ENCODE peak calls at places on chromosomes 12 and 14, in four cellular contexts. One of them, this sample, is unnamed.

GRCh38 chr14:101046071-101046470 is 142.5 kb upstream of the RTL1 start:
- DNase-seq in MCF 10A: no peak
- DNase-seq in HFFc6: no peak
- DNase-seq in nephron progenitor cell: no peak
- DNase-seq in this sample: no peak

GRCh38 chr14:45114327-45114726 is 20.0 kb downstream of the FKBP3 start:
- DNase-seq in MCF 10A: no peak
- DNase-seq in HFFc6: no peak
- DNase-seq in nephron progenitor cell: no peak
- DNase-seq in this sample: no peak

GRCh38 chr12:8831116-8831515 is 8.7 kb downstream of the A2ML1 start:
- DNase-seq in MCF 10A: no peak
- DNase-seq in HFFc6: no peak
- DNase-seq in nephron progenitor cell: no peak
- DNase-seq in this sample: no peak

GRCh38 chr12:2198088-2198501 is 145.3 kb downstream of the CACNA1C start:
- DNase-seq in MCF 10A: peak
- DNase-seq in HFFc6: peak
- DNase-seq in nephron progenitor cell: no peak
- DNase-seq in this sample: peak

GRCh38 chr12:27790179-27790578 is 10.1 kb upstream of the MANSC4 start:
- DNase-seq in MCF 10A: no peak
- DNase-seq in HFFc6: no peak
- DNase-seq in nephron progenitor cell: no peak
- DNase-seq in this sample: no peak

GRCh38 chr14:32561520-32561919 is 232.4 kb downstream of the AKAP6 start:
- DNase-seq in MCF 10A: no peak
- DNase-seq in HFFc6: peak
- DNase-seq in nephron progenitor cell: no peak
- DNase-seq in this sample: no peak

GRCh38 chr14:55433880-55434804 is 6.3 kb downstream of the TBPL2 start:
- DNase-seq in MCF 10A: no peak
- DNase-seq in HFFc6: no peak
- DNase-seq in nephron progenitor cell: no peak
- DNase-seq in this sample: no peak

GRCh38 chr12:1355396-1355795 is 239.0 kb downstream of the FBXL14 start:
- DNase-seq in MCF 10A: no peak
- DNase-seq in HFFc6: peak
- DNase-seq in nephron progenitor cell: no peak
- DNase-seq in this sample: no peak

GRCh38 chr12:93107943-93108342 is 178.8 kb upstream of the EEA1 start:
- DNase-seq in MCF 10A: no peak
- DNase-seq in HFFc6: no peak
- DNase-seq in nephron progenitor cell: no peak
- DNase-seq in this sample: no peak

GRCh38 chr14:24700511-24700910 is 66.5 kb upstream of the GZMB start:
- DNase-seq in MCF 10A: no peak
- DNase-seq in HFFc6: no peak
- DNase-seq in nephron progenitor cell: no peak
- DNase-seq in this sample: no peak

GRCh38 chr12:57011438-57012424 is 4.6 kb downstream of the TAC3 start:
- DNase-seq in MCF 10A: no peak
- DNase-seq in HFFc6: no peak
- DNase-seq in nephron progenitor cell: no peak
- DNase-seq in this sample: no peak

GRCh38 chr12:58530421-58531067 is 389.8 kb downstream of the LRIG3 start:
- DNase-seq in MCF 10A: no peak
- DNase-seq in HFFc6: peak
- DNase-seq in nephron progenitor cell: no peak
- DNase-seq in this sample: peak

GRCh38 chr12:124621296-124621660 is 53.9 kb upstream of the NCOR2 start:
- DNase-seq in MCF 10A: no peak
- DNase-seq in HFFc6: no peak
- DNase-seq in nephron progenitor cell: no peak
- DNase-seq in this sample: no peak

GRCh38 chr12:29451886-29452285 is 45.6 kb downstream of the OVCH1 start:
- DNase-seq in MCF 10A: no peak
- DNase-seq in HFFc6: no peak
- DNase-seq in nephron progenitor cell: no peak
- DNase-seq in this sample: no peak
- TF ChIP-seq CTCF in MCF 10A: no peak
- TF ChIP-seq CTCF in HFFc6: no peak
- TF ChIP-seq CTCF in nephron progenitor cell: no peak
- TF ChIP-seq CTCF in this sample: no peak

DNA sequence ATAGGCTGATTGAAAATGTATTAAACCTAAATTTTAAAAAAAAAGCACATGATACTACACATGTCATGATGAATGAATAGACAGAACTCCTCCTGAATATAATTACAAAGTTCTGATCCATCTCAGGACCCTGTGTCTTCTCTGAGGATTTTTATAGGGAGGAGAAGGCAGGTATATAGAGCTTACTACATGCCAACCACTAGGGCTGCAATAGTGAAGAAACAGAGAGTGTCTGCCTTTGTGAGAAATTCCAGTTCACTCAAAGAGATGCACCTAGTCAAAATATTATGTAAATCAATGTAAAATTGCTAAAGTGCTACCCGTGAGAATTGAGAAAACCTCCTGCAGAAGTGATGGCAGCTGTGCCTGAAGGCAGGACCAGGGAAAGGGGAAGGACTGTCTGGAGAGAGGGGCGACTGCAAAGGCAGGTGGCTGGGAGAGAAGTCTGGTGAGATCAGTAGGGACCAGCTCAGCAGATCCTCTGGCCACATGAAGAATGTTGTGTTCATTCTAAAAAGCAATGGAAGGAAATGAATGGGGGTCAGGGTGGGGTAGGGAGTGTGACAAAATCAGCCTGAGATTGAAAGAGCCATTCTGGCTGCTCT is 15.1 kb downstream of the ABHD4 start:
- DNase-seq in MCF 10A: no peak
- DNase-seq in HFFc6: no peak
- DNase-seq in nephron progenitor cell: no peak
- DNase-seq in this sample: no peak
- TF ChIP-seq CTCF in MCF 10A: peak
- TF ChIP-seq CTCF in HFFc6: peak
- TF ChIP-seq CTCF in nephron progenitor cell: no peak
- TF ChIP-seq CTCF in this sample: peak

DNA sequence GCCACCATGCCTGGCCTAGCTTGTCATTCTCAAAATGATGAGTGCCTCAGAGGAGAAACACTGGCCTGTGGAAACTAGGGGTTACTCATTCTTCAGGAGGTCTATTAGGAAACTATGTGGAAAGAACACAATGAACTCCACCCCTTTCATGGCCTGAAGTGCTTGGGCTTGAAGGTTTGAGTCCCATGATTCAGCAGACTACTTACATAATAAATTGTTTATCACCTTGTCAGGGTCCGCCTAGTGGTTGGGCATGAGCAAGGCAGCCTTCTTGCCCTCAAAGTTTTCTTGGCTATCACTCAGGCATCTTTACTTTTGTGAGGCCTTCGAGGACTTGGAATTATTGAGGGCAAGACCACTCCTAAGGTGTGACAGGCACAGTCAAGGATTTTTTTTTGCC is 251.2 kb downstream of the ACSS3 start:
- DNase-seq in MCF 10A: peak
- DNase-seq in HFFc6: no peak
- DNase-seq in nephron progenitor cell: peak
- DNase-seq in this sample: peak
- TF ChIP-seq CTCF in MCF 10A: peak
- TF ChIP-seq CTCF in HFFc6: peak
- TF ChIP-seq CTCF in nephron progenitor cell: peak
- TF ChIP-seq CTCF in this sample: peak

GRCh38 chr14:99272669-99273024 is 650 bp upstream of the BCL11B start:
- DNase-seq in MCF 10A: peak
- DNase-seq in HFFc6: no peak
- DNase-seq in nephron progenitor cell: no peak
- DNase-seq in this sample: peak
- TF ChIP-seq CTCF in MCF 10A: no peak
- TF ChIP-seq CTCF in HFFc6: no peak
- TF ChIP-seq CTCF in nephron progenitor cell: no peak
- TF ChIP-seq CTCF in this sample: no peak